ENCODE peak calls at places on chromosomes 7 and 10, in eight cellular contexts. U, W, T, B, C, Z, D and Y are unnamed samples.

GRCh38 chr7:131173148-131173890 is 154.4 kb upstream of the MKLN1 start:
- DNase-seq in U (no peak), W (no peak), T (no peak), B (no peak), C (no peak), Z (peak; percentile 92), D (no peak), Y (no peak)

GRCh38 chr10:89091501-89091900 is 100.9 kb downstream of the FAS start:
- DNase-seq in U (no peak), W (no peak), T (no peak), B (no peak), C (no peak), Z (peak; percentile 40), D (no peak), Y (no peak)

GRCh38 chr10:12873172-12873571 is 128.3 kb downstream of the CCDC3 start:
- DNase-seq in U (no peak), W (no peak), T (no peak), B (no peak), C (no peak), Z (no peak), D (no peak), Y (no peak)

GRCh38 chr7:158945514-158945913 is 89.2 kb downstream of the DYNC2I1 start:
- DNase-seq in U (no peak), W (no peak), T (no peak), B (no peak), C (no peak), Z (no peak), D (no peak), Y (no peak)

GRCh38 chr7:114720725-114721124 is 201.2 kb upstream of the MDFIC start:
- DNase-seq in U (no peak), W (no peak), T (no peak), B (no peak), C (no peak), Z (no peak), D (no peak), Y (no peak)

GRCh38 chr7:134933460-134934068 is 52.7 kb upstream of the AGBL3 start:
- DNase-seq in U (no peak), W (no peak), T (no peak), B (no peak), C (no peak), Z (no peak), D (no peak), Y (no peak)

GRCh38 chr10:35584946-35585345 is 20.2 kb upstream of the GJD4 start:
- DNase-seq in U (no peak), W (no peak), T (no peak), B (no peak), C (no peak), Z (no peak), D (no peak), Y (no peak)

GRCh38 chr7:98281757-98282652 is 519 bp downstream of the BRI3 start:
- DNase-seq in U (peak; percentile 51), W (no peak), T (peak; percentile 60), B (no peak), C (no peak), Z (no peak), D (peak; percentile 9), Y (no peak)

GRCh38 chr7:85185355-85186082 is 1.3 kb downstream of the SEMA3D start:
- DNase-seq in U (no peak), W (no peak), T (peak; percentile 51), B (no peak), C (peak; percentile 54), Z (peak; percentile 50), D (no peak), Y (no peak)

GRCh38 chr7:100506356-100506930 is 22.7 kb downstream of the NYAP1 start:
- DNase-seq in U (no peak), W (no peak), T (no peak), B (no peak), C (no peak), Z (no peak), D (no peak), Y (no peak)

GRCh38 chr10:48671914-48672595 is 12.6 kb upstream of the WDFY4 start:
- DNase-seq in U (no peak), W (no peak), T (no peak), B (no peak), C (no peak), Z (no peak), D (no peak), Y (no peak)

GRCh38 chr7:40221836-40222235 is 87.0 kb downstream of the SUGCT start:
- DNase-seq in U (no peak), W (no peak), T (no peak), B (peak; percentile 99), C (no peak), Z (peak; percentile 99), D (no peak), Y (peak; percentile 70)